ENCODE peak calls at places on chromosomes 12 and 14, in four cellular contexts. N is left kidney, R is EL, U is B cell. A is an unnamed sample.

GRCh38 chr12:100348657-100349454 is 8.0 kb upstream of the SLC17A8 start:
- DNase-seq in N (peak), R (peak), U (no peak), A (no peak)

GRCh38 chr14:61116369-61116768 is 135.3 kb downstream of the SLC38A6 start:
- DNase-seq in N (no peak), R (no peak), U (no peak), A (no peak)

GRCh38 chr12:129337413-129337812 is 484.1 kb downstream of the GLT1D1 start:
- DNase-seq in N (no peak), R (no peak), U (no peak), A (peak)

GRCh38 chr12:113318046-113318656 is 16.8 kb downstream of the SLC8B1 start:
- DNase-seq in N (no peak), R (no peak), U (no peak), A (no peak)

GRCh38 chr12:56280849-56281248 is 14.1 kb downstream of the COQ10A start:
- DNase-seq in N (no peak), R (no peak), U (no peak), A (no peak)

GRCh38 chr14:87805315-87805723 is 187.7 kb downstream of the GALC start:
- DNase-seq in N (no peak), R (peak), U (no peak), A (peak)

GRCh38 chr12:69897744-69898143 is 72.7 kb downstream of the MYRFL start:
- DNase-seq in N (peak), R (peak), U (no peak), A (peak)

GRCh38 chr12:24095245-24095644 is 145.8 kb upstream of the SOX5 start:
- DNase-seq in N (no peak), R (no peak), U (no peak), A (no peak)

GRCh38 chr14:94598816-94599655 is 13.2 kb upstream of the SERPINA3 start:
- DNase-seq in N (peak), R (peak), U (no peak), A (peak)

GRCh38 chr14:81464253-81465001 is 64.3 kb upstream of the STON2 start:
- DNase-seq in N (peak), R (peak), U (peak), A (peak)

GRCh38 chr12:106281056-106281782 is 21.3 kb upstream of the TCP11L2 start:
- DNase-seq in N (no peak), R (no peak), U (no peak), A (no peak)

GRCh38 chr12:7869137-7869536 is 3.6 kb downstream of the SLC2A14 start:
- DNase-seq in N (no peak), R (peak), U (no peak), A (no peak)

GRCh38 chr12:110556705-110557104 is 26.4 kb downstream of the PPTC7 start:
- DNase-seq in N (no peak), R (no peak), U (no peak), A (no peak)

GRCh38 chr14:60964901-60965300 is 16.0 kb downstream of the TRMT5 start:
- DNase-seq in N (no peak), R (no peak), U (no peak), A (no peak)

GRCh38 chr12:111454311-111454710 is 48.6 kb downstream of the SH2B3 start:
- DNase-seq in N (no peak), R (no peak), U (no peak), A (no peak)

GRCh38 chr12:97801471-97802045 is 339.0 kb downstream of the RMST start:
- DNase-seq in N (peak), R (no peak), U (no peak), A (no peak)

GRCh38 chr14:63986789-63987533 is 134.2 kb downstream of the SYNE2 start:
- DNase-seq in N (no peak), R (peak), U (no peak), A (no peak)

GRCh38 chr14:99382781-99383456 is 97.7 kb downstream of the SETD3 start:
- DNase-seq in N (no peak), R (peak), U (no peak), A (no peak)

GRCh38 chr12:70557583-70558263 is 79.5 kb downstream of the PTPRB start:
- DNase-seq in N (no peak), R (no peak), U (no peak), A (no peak)